ENCODE peak calls at places on chromosomes 16 and 17, in seven cellular contexts. W, I, L, J, P, E and Q are unnamed samples.

GRCh38 chr17:39867084-39867890 is 715 bp upstream of the ZPBP2 start:
- DNase-seq in P (no peak), J (no peak), L (no peak), I (no peak), W (no peak), E (no peak), Q (peak; percentile 42)

GRCh38 chr16:75244844-75245758 is 6.3 kb downstream of the BCAR1 start:
- DNase-seq in I (peak; percentile 94), W (peak; percentile 81), E (peak; percentile 57), L (peak; percentile 97), P (peak; percentile 79), J (peak; percentile 80), Q (peak; percentile 74)

GRCh38 chr16:57150682-57151330 is 35.0 kb downstream of the PSME3IP1 start:
- DNase-seq in W (peak; percentile 19), E (no peak), L (no peak), J (no peak), P (no peak), I (peak; percentile 18), Q (no peak)

GRCh38 chr17:42623732-42624596 is 14.5 kb downstream of the TUBG1 start:
- DNase-seq in I (peak; percentile 81), J (peak; percentile 80), P (no peak), L (peak; percentile 46), E (no peak), W (no peak), Q (peak; percentile 42)

GRCh38 chr17:7673239-7673638 is 14.1 kb downstream of the TP53 start:
- DNase-seq in I (peak; percentile 31), W (peak; percentile 85), E (peak; percentile 34), J (peak; percentile 64), P (no peak), L (peak; percentile 37), Q (peak; percentile 15)

GRCh38 chr16:55499281-55499680 is 9.6 kb upstream of the LPCAT2 start:
- DNase-seq in J (no peak), I (no peak), P (no peak), W (no peak), E (no peak), L (no peak), Q (no peak)

GRCh38 chr16:23254338-23254737 is 47.8 kb upstream of the SCNN1B start:
- DNase-seq in P (no peak), L (peak; percentile 10), I (no peak), E (peak; percentile 12), J (no peak), W (peak; percentile 14), Q (no peak)

GRCh38 chr17:53061446-53061845 is 761.3 kb upstream of the KIF2B start:
- DNase-seq in I (no peak), E (no peak), J (no peak), W (peak; percentile 92), P (peak; percentile 52), L (no peak), Q (no peak)

GRCh38 chr16:10182186-10182683 is at the start of gene GRIN2A:
- DNase-seq in P (no peak), J (no peak), I (no peak), L (no peak), E (peak; percentile 68), W (peak; percentile 57), Q (no peak)

GRCh38 chr16:57261806-57262205 is 16.7 kb downstream of the ARL2BP start:
- DNase-seq in W (no peak), P (no peak), J (no peak), I (no peak), L (no peak), E (no peak), Q (no peak)

GRCh38 chr17:62774338-62774737 is 33.8 kb downstream of the MARCHF10 start:
- DNase-seq in J (no peak), L (no peak), W (no peak), I (no peak), P (no peak), E (no peak), Q (no peak)

GRCh38 chr16:4303973-4304372 is 11.9 kb upstream of the GLIS2 start:
- DNase-seq in J (no peak), L (no peak), E (no peak), I (no peak), W (peak; percentile 49), P (no peak), Q (no peak)

GRCh38 chr16:680967-681745 is 946 bp downstream of the STUB1 start:
- DNase-seq in J (peak; percentile 69), L (peak; percentile 63), E (peak; percentile 53), I (peak; percentile 51), W (peak; percentile 66), P (no peak), Q (peak; percentile 56)

GRCh38 chr16:681746-682427 is 1.7 kb downstream of the STUB1 start:
- DNase-seq in E (no peak), J (no peak), L (peak; percentile 46), W (no peak), P (no peak), I (no peak), Q (no peak)

GRCh38 chr16:683396-684066 is 603 bp downstream of the JMJD8 start:
- DNase-seq in I (no peak), P (no peak), L (no peak), E (peak; percentile 33), J (peak; percentile 55), W (no peak), Q (no peak)

GRCh38 chr16:684067-684794 is at the start of gene JMJD8:
- DNase-seq in I (peak; percentile 98), J (peak; percentile 97), W (peak; percentile 97), P (peak; percentile 90), L (peak; percentile 95), E (peak; percentile 97), Q (peak; percentile 98)

DNA sequence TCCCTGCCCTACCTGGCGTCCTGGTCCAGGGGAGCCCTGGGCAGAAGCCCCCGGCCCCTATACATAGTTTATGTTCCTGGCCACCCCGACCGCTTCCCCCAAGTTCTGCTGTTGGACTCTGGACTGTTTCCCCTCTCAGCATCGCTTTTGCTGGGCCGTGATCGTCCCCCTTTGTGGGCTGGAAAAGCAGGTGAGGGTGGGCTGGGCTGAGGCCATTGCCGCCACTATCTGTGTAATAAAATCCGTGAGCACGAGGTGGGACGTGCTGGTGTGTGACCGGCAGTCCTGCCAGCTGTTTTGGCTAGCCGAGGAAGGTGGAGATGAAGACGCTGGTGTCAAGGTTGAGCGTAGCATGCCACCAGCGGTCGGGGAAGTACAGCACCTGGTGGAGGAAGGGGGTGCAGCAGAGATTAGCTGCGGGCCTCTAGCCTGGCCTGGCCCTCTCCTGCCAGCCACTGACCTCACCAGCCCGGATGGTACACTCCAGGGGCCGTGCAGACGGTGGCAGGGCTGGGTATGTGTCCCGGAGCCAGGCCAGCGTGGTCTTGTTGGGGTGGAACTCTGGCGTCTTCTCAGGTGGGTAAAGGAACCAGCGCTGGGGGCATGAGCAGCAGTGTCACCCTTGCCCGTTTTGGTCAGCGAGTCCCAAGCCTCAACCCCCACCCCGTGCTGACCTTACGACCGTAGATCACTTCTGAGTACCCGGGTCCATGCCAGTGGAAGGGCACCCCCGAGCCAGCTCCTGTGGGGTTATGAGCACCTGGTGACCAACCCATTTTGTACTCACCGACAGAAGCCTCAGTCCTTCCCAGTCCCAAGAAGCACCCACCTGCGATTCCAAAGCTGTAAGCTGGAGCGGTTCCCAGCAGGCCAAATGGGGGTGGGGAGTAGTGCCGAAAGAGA is 1.4 kb downstream of the JMJD8 start:
- DNase-seq in W (no peak), J (no peak), L (no peak), P (no peak), E (no peak), I (no peak), Q (no peak)
- H3K4me3 ChIP-seq in W (peak overlapping the region; percentile 72), J (peak overlapping the region; percentile 76), L (peak overlapping the region; percentile 62), P (peak overlapping the region; percentile 95), E (peak overlapping the region; percentile 55), I (peak overlapping the region; percentile 88), Q (peak overlapping the region; percentile 67)

GRCh38 chr17:3740611-3741073 is 16.9 kb downstream of the HASPIN start:
- DNase-seq in W (no peak), I (no peak), E (no peak), L (no peak), J (no peak), P (no peak), Q (peak; percentile 28)

GRCh38 chr17:3739422-3740124 is 15.9 kb downstream of the HASPIN start:
- DNase-seq in I (no peak), W (peak; percentile 46), P (no peak), J (no peak), L (no peak), E (peak; percentile 37), Q (no peak)

GRCh38 chr17:3744032-3744431 is 20.3 kb downstream of the HASPIN start:
- DNase-seq in I (no peak), P (no peak), J (peak; percentile 52), E (no peak), W (no peak), L (peak; percentile 40), Q (no peak)

GRCh38 chr17:3735515-3735914 is 11.8 kb downstream of the HASPIN start:
- DNase-seq in E (no peak), J (peak; percentile 54), L (peak; percentile 14), I (no peak), P (no peak), W (no peak), Q (no peak)

GRCh38 chr17:3738562-3739295 is 15.0 kb downstream of the HASPIN start:
- DNase-seq in I (peak; percentile 73), W (peak; percentile 48), J (no peak), E (peak; percentile 50), L (no peak), P (no peak), Q (peak; percentile 68)
- H3K4me3 ChIP-seq in I (peak overlapping the region; percentile 36), W (no peak overlapping the region), J (no peak overlapping the region), E (peak overlapping the region; percentile 37), L (no peak overlapping the region), P (no peak overlapping the region), Q (no peak overlapping the region)

GRCh38 chr17:44693609-44694008 is 4.0 kb upstream of the CCDC43 start:
- DNase-seq in W (no peak), E (no peak), J (no peak), I (no peak), L (no peak), P (no peak), Q (no peak)

GRCh38 chr17:44689492-44690217 is at the start of gene CCDC43:
- DNase-seq in E (peak; percentile 97), I (peak; percentile 91), P (peak; percentile 89), J (peak; percentile 96), L (peak; percentile 96), W (peak; percentile 96), Q (peak; percentile 92)

GRCh38 chr17:44688675-44689491 is 693 bp downstream of the CCDC43 start:
- DNase-seq in J (no peak), P (no peak), I (no peak), W (no peak), L (no peak), E (no peak), Q (no peak)

GRCh38 chr17:44687752-44688151 is 1.8 kb downstream of the CCDC43 start:
- DNase-seq in I (no peak), W (no peak), P (no peak), L (no peak), E (no peak), J (no peak), Q (no peak)

DNA sequence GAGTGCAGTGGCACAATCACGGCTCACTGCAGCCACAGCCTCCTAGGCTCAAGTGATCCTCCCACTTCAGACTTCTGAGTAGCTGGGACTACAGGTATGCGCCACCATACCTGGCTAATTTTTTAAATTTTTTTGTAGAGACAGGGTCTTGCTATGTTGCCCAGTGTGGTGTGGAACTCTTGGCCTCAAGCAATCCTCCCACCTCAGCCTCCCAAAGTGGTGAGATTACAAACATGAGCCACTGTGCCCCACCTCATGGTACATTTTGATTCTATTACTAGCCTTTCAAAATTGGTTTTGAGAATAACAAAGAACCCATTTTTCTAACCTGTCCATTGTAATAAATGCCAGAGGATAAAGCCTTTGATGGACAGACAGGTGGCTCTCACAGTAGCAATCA is 1.4 kb downstream of the CCDC43 start:
- DNase-seq in J (no peak), W (no peak), I (no peak), E (no peak), P (no peak), L (no peak), Q (no peak)
- H3K4me3 ChIP-seq in J (peak overlapping the region; percentile 67), W (peak overlapping the region; percentile 97), I (peak overlapping the region; percentile 93), E (peak overlapping the region; percentile 95), P (no peak overlapping the region), L (no peak overlapping the region), Q (no peak overlapping the region)

GRCh38 chr17:77143306-77143705 is 2.5 kb downstream of the SEC14L1 start:
- DNase-seq in P (no peak), E (no peak), I (no peak), L (no peak), J (no peak), W (no peak), Q (no peak)
- H3K4me3 ChIP-seq in P (no peak overlapping the region), E (no peak overlapping the region), I (peak overlapping the region; percentile 89), L (no peak overlapping the region), J (no peak overlapping the region), W (no peak overlapping the region), Q (no peak overlapping the region)